ENCODE peak calls at places on chromosome 22, in five cellular contexts. V, O, R, D and B are unnamed samples.

GRCh38 chr22:25746012-25746373 is 4.0 kb downstream of the MYO18B start:
- DNase-seq in V (no peak), O (no peak), R (no peak), D (peak; percentile 65), B (no peak)

GRCh38 chr22:46381731-46382130 is 46.2 kb downstream of the TRMU start:
- DNase-seq in V (no peak), O (no peak), R (no peak), D (no peak), B (no peak)

GRCh38 chr22:37186997-37187522 is 987 bp downstream of the C1QTNF6 start:
- DNase-seq in V (no peak), O (no peak), R (no peak), D (no peak), B (no peak)

GRCh38 chr22:45548991-45549736 is 46.5 kb downstream of the FBLN1 start:
- DNase-seq in V (no peak), O (no peak), R (no peak), D (peak; percentile 91), B (no peak)

GRCh38 chr22:37000676-37001534 is 18.3 kb downstream of the TST start:
- DNase-seq in V (no peak), O (no peak), R (no peak), D (no peak), B (no peak)

GRCh38 chr22:46053563-46054090 is 76.7 kb upstream of the WNT7B start:
- DNase-seq in V (peak; percentile 79), O (peak; percentile 82), R (peak; percentile 30), D (peak; percentile 79), B (peak; percentile 68)

GRCh38 chr22:25545677-25546076 is 18.8 kb upstream of the GRK3 start:
- DNase-seq in V (no peak), O (no peak), R (no peak), D (no peak), B (no peak)

GRCh38 chr22:50600541-50600940 is at the start of gene MAPK8IP2:
- DNase-seq in V (no peak), O (peak; percentile 78), R (no peak), D (no peak), B (peak; percentile 77)

GRCh38 chr22:23234409-23235161 is 54.3 kb downstream of the BCR start:
- DNase-seq in V (no peak), O (no peak), R (no peak), D (no peak), B (no peak)

GRCh38 chr22:46346680-46347405 is 11.3 kb downstream of the TRMU start:
- DNase-seq in V (peak; percentile 62), O (no peak), R (no peak), D (no peak), B (no peak)

GRCh38 chr22:38243007-38243775 is 29.6 kb downstream of the TMEM184B start:
- DNase-seq in V (no peak), O (peak; percentile 77), R (no peak), D (peak; percentile 47), B (no peak)

GRCh38 chr22:49295465-49295743 is 532.3 kb downstream of the BRD1 start:
- DNase-seq in V (no peak), O (no peak), R (no peak), D (no peak), B (no peak)

GRCh38 chr22:30557243-30557642 is 10.7 kb upstream of the SEC14L6 start:
- DNase-seq in V (no peak), O (no peak), R (no peak), D (no peak), B (no peak)

GRCh38 chr22:30555282-30556210 is 9.0 kb upstream of the SEC14L6 start:
- DNase-seq in V (no peak), O (no peak), R (no peak), D (no peak), B (no peak)

GRCh38 chr22:30559889-30560288 is 13.3 kb upstream of the SEC14L6 start:
- DNase-seq in V (no peak), O (no peak), R (no peak), D (no peak), B (no peak)

GRCh38 chr22:30553971-30554370 is 7.4 kb upstream of the SEC14L6 start:
- DNase-seq in V (no peak), O (no peak), R (no peak), D (no peak), B (no peak)

DNA sequence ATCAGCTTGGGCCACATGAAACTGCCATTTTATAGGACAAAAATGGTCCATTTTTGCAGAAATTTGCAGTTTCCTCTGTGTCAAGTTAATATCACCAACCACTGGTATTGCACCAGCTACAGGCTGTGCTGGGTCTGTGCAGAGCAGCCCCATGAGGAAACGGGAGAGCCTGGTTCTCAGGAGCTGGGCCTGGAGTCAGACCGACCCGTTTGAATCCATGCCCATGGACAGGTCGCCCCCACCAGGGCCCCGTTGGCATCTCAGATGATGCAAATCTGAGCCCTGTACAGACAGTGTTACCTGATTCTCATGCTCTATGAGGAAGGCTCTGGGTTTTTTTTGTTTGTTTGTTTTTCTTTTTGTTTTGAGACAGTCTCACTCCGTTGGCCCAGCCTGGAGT is 9.8 kb upstream of the SEC14L6 start:
- DNase-seq in V (no peak), O (no peak), R (no peak), D (no peak), B (no peak)
- TF ChIP-seq CTCF in V (no peak), O (peak; percentile 15), R (peak; percentile 9), D (no peak), B (no peak)

GRCh38 chr22:44348963-44349950 is 36.5 kb upstream of the SHISAL1 start:
- DNase-seq in V (no peak), O (no peak), R (no peak), D (no peak), B (no peak)
- TF ChIP-seq CTCF in V (no peak), O (no peak), R (no peak), D (no peak), B (no peak)

GRCh38 chr22:33299245-33299956 is 241.2 kb upstream of the SYN3 start:
- DNase-seq in V (no peak), O (no peak), R (peak; percentile 94), D (no peak), B (peak; percentile 79)
- TF ChIP-seq CTCF in V (no peak), O (no peak), R (peak; percentile 5), D (no peak), B (no peak)

GRCh38 chr22:19118601-19118880 is 3.7 kb downstream of the DGCR2 start:
- DNase-seq in V (no peak), O (no peak), R (no peak), D (no peak), B (no peak)

GRCh38 chr22:19117111-19117512 is 5.1 kb downstream of the DGCR2 start:
- DNase-seq in V (peak; percentile 42), O (no peak), R (no peak), D (no peak), B (no peak)

GRCh38 chr22:19113429-19113828 is 8.8 kb downstream of the DGCR2 start:
- DNase-seq in V (no peak), O (no peak), R (no peak), D (no peak), B (no peak)

GRCh38 chr22:19114984-19115552 is 7.1 kb downstream of the DGCR2 start:
- DNase-seq in V (no peak), O (no peak), R (no peak), D (no peak), B (no peak)

DNA sequence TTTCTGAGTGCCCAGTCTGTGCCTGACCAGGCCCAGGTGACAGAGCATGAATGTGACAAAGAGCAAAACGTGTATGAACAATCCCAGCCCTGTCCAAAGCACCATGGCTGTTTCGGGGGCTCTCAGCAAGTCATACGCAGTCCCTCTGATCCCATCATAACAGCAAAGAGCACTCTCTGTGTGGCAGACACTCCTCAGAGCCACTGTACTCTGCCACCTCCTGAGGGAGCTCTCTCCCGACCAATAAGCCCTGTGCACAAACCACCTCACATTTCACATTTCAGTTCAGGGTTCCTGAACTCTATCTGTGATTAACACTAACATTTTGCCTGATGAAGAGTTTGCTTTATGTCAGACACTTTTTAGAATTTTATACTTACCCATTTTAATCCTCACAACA is 6.6 kb downstream of the DGCR2 start:
- DNase-seq in V (no peak), O (no peak), R (no peak), D (peak; percentile 27), B (no peak)
- TF ChIP-seq CTCF in V (no peak), O (peak; percentile 44), R (no peak), D (peak; percentile 45), B (peak; percentile 42)

DNA sequence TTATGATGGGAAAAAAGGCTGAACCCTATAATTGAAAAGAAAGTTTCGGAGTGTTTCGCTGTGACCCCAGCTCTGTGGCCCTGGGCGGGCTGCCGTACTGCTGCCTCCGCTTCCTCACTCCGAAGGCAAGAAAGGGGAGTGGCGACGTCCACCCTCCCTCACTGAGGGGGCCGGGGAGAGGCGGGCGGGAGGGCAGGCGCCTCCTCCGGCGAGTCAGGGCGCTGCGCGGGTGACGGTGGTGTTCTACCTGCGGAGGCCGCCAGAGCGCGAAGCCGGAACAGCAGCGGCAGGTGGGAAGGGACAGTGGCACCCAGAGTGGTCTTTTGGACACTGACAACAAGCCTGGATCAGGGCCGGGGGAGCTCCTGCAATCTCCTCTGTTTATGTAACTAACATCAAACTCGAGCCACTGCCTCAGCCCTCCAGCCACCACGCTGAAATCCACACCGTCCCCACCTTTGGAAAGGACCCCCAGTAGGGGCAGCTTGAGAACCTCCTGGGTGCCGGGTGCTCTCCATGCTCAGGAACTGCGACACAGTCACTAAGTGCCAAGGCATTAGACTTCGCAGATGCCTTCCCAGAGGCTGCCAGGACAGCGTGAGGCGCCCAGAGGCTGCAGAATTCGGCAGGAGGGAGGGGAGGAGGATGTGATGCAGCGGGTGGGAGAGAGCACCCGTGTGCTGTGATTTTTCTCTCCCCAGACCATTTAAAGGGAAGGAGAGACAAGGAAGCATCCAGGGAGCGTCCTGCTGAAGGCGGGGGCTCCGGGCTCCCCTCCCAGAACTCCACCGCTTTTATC is 25.5 kb downstream of the BID start:
- DNase-seq in V (no peak), O (no peak), R (no peak), D (no peak), B (no peak)
- TF ChIP-seq CTCF in V (no peak), O (no peak), R (no peak), D (no peak), B (no peak)

GRCh38 chr22:20238567-20239062 is 29.5 kb downstream of the RTN4R start:
- DNase-seq in V (peak; percentile 52), O (peak; percentile 88), R (peak; percentile 58), D (peak; percentile 34), B (peak; percentile 96)
- TF ChIP-seq CTCF in V (peak; percentile 85), O (peak; percentile 84), R (peak; percentile 64), D (peak; percentile 54), B (peak; percentile 78)